ENCODE peak calls at places on chromosomes 5 and 9, in six cellular contexts. Y is GM12865; P is amygdala; U is foreskin melanocyte; Q is NCI-H69; W is CD8-positive, alpha-beta memory T cell. K is an unnamed sample.

GRCh38 chr9:88927510-88927909 is 63.8 kb upstream of the S1PR3 start:
- DNase-seq in U (no peak), W (no peak), Y (peak), Q (no peak), P (no peak), K (no peak)

GRCh38 chr5:107916731-107917725 is 246.3 kb upstream of the EFNA5 start:
- DNase-seq in P (no peak), W (no peak), Y (no peak), U (no peak), Q (peak), K (no peak)

GRCh38 chr5:54449923-54450322 is 5.6 kb upstream of the HSPB3 start:
- DNase-seq in W (no peak), P (no peak), U (no peak), Q (no peak), Y (no peak), K (no peak)

GRCh38 chr9:121154782-121155181 is 46.9 kb downstream of the RAB14 start:
- DNase-seq in U (no peak), Y (no peak), P (no peak), Q (no peak), W (no peak), K (no peak)

GRCh38 chr9:86252870-86253269 is 6.6 kb downstream of the C9orf153 start:
- DNase-seq in W (no peak), Y (no peak), U (no peak), P (no peak), Q (no peak), K (no peak)

GRCh38 chr5:172123269-172123692 is 64.7 kb downstream of the STK10 start:
- DNase-seq in W (no peak), Y (no peak), P (peak), U (peak), Q (peak), K (no peak)

GRCh38 chr9:34984049-34984448 is 5.5 kb upstream of the DNAJB5 start:
- DNase-seq in W (no peak), P (no peak), U (peak), Q (no peak), Y (peak), K (no peak)

GRCh38 chr5:173327084-173327947 is 898 bp downstream of the STC2 start:
- DNase-seq in Y (peak), Q (peak), U (no peak), W (no peak), P (no peak), K (no peak)

GRCh38 chr9:126788631-126789349 is 16.1 kb upstream of the ZBTB43 start:
- DNase-seq in Q (no peak), U (no peak), P (no peak), Y (no peak), W (no peak), K (no peak)

GRCh38 chr5:145938699-145939531 is 2.5 kb downstream of the SH3RF2 start:
- DNase-seq in P (no peak), Q (peak), U (no peak), W (no peak), Y (no peak), K (no peak)

GRCh38 chr5:179285236-179285635 is 60.0 kb downstream of the ADAMTS2 start:
- DNase-seq in P (peak), U (no peak), Q (no peak), W (peak), Y (no peak), K (no peak)

GRCh38 chr5:177403194-177403825 is 2.8 kb upstream of the PFN3 start:
- DNase-seq in P (no peak), W (peak), Y (peak), Q (peak), U (no peak), K (peak)

GRCh38 chr9:122474561-122474960 is 3.2 kb downstream of the OR1J1 start:
- DNase-seq in W (no peak), U (no peak), Y (no peak), Q (no peak), P (no peak), K (no peak)